ENCODE peak calls at places on chromosomes 11 and 22, in five cellular contexts. One of them, this sample, is unnamed.

GRCh38 chr11:116736763-116737162 is 36.0 kb downstream of the BUD13 start:
- DNase-seq in AG04449: no peak
- DNase-seq in lung: no peak
- DNase-seq in AG04450: no peak
- DNase-seq in cardiac fibroblast: no peak
- DNase-seq in this sample: no peak

GRCh38 chr11:113732092-113732491 is 26.0 kb upstream of the TMPRSS5 start:
- DNase-seq in AG04450: no peak
- DNase-seq in AG04449: no peak
- DNase-seq in lung: no peak
- DNase-seq in cardiac fibroblast: no peak
- DNase-seq in this sample: no peak

GRCh38 chr11:94546886-94547285 is 3.2 kb downstream of the FUT4 start:
- DNase-seq in lung: no peak
- DNase-seq in AG04449: no peak
- DNase-seq in AG04450: no peak
- DNase-seq in cardiac fibroblast: no peak
- DNase-seq in this sample: no peak

GRCh38 chr22:48960981-48961655 is 866.6 kb downstream of the BRD1 start:
- DNase-seq in AG04450: no peak
- DNase-seq in lung: peak
- DNase-seq in AG04449: no peak
- DNase-seq in cardiac fibroblast: peak
- DNase-seq in this sample: no peak

GRCh38 chr11:72947229-72947628 is 133.0 kb downstream of the ATG16L2 start:
- DNase-seq in cardiac fibroblast: no peak
- DNase-seq in AG04450: no peak
- DNase-seq in lung: no peak
- DNase-seq in AG04449: no peak
- DNase-seq in this sample: no peak

GRCh38 chr11:36509694-36510566 is at the start of gene TRAF6:
- DNase-seq in AG04449: no peak
- DNase-seq in lung: peak
- DNase-seq in cardiac fibroblast: peak
- DNase-seq in AG04450: peak
- DNase-seq in this sample: no peak

GRCh38 chr11:92249156-92249753 is 24.6 kb downstream of the FAT3 start:
- DNase-seq in AG04449: no peak
- DNase-seq in AG04450: no peak
- DNase-seq in cardiac fibroblast: no peak
- DNase-seq in lung: no peak
- DNase-seq in this sample: no peak

GRCh38 chr11:68036717-68037239 is 2.0 kb upstream of the TCIRG1 start:
- DNase-seq in lung: peak
- DNase-seq in cardiac fibroblast: no peak
- DNase-seq in AG04449: no peak
- DNase-seq in AG04450: no peak
- DNase-seq in this sample: no peak

GRCh38 chr11:114738954-114739353 is 60.6 kb downstream of the NXPE2 start:
- DNase-seq in lung: no peak
- DNase-seq in cardiac fibroblast: peak
- DNase-seq in AG04449: no peak
- DNase-seq in AG04450: peak
- DNase-seq in this sample: no peak

GRCh38 chr11:132037961-132038360 is 667.5 kb downstream of the NTM start:
- DNase-seq in cardiac fibroblast: no peak
- DNase-seq in AG04450: no peak
- DNase-seq in lung: no peak
- DNase-seq in AG04449: no peak
- DNase-seq in this sample: no peak

GRCh38 chr11:31141804-31142203 is 227.7 kb downstream of the DCDC1 start:
- DNase-seq in AG04449: no peak
- DNase-seq in AG04450: no peak
- DNase-seq in lung: no peak
- DNase-seq in cardiac fibroblast: no peak
- DNase-seq in this sample: no peak

GRCh38 chr22:29674121-29674520 is 45.7 kb upstream of the CABP7 start:
- DNase-seq in lung: no peak
- DNase-seq in AG04449: no peak
- DNase-seq in cardiac fibroblast: no peak
- DNase-seq in AG04450: no peak
- DNase-seq in this sample: no peak

DNA sequence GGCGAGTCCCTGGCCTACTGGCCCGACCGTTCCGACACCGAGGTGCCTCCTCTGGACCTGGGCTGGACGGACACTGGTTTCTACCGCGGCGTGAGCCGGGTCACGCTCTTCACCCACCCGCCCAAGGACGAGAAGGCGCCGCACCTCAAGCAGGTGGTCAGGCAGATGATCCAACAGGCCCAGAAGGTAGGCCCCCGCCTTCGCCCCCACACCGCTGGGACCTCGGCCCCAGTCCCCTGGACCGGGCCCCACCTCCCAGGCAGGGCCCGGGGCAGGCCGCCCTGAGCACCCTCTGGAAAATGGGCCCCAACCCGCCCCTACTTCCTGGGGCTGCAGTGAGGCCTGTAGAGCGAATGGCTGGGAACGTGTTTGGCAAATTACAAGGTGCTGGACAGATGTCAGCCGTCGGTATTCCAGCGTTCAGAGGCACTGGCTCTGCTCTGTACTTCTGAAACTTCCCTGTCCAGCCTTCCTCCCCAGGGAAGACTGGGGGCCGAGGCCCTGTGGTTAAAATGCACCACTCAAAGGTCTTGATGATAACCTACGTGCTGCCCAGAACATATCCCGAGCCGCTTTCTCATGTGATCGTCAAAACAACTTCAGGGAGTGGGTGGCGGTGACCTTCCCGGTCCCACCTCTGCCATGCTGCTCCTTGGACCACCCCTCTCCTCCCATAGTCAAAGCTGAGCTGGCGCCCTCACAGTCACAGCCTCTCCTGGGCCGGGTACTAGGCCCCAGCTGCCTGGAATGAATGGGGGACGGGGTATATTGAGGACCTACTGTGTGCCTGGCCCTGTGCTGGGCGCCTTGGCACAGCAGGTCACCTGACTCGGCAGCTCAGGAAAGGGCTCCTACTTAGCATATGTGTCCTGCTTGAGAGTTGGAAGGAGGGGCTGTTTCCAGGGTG is 845 bp downstream of the FAM83F start:
- DNase-seq in lung: no peak
- DNase-seq in AG04449: no peak
- DNase-seq in AG04450: no peak
- DNase-seq in cardiac fibroblast: no peak
- DNase-seq in this sample: no peak
- H3K4me3 ChIP-seq in lung: no peak
- H3K4me3 ChIP-seq in AG04449: no peak
- H3K4me3 ChIP-seq in AG04450: no peak
- H3K4me3 ChIP-seq in cardiac fibroblast: no peak
- H3K4me3 ChIP-seq in this sample: no peak

DNA sequence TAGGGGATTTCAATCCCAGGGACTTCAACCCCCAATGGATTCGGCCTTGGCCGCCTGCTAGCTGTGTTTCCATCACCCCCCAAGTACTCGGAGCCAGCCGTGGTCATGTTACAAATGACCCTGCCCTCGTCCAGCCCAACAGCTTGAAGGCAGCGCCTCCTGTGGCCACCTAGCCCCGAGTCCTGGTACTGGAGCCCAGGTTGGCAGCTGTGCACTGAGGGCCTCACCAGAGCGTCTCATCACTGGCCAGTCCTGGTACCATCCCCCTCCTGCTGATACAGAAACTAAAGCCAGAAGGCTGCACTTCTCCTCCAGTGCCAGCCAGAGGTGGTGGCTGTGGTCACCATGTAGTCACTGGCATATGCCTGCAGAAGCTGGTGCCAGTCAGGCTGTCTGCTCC is 44.9 kb upstream of the FADD start:
- DNase-seq in AG04449: no peak
- DNase-seq in AG04450: no peak
- DNase-seq in lung: no peak
- DNase-seq in cardiac fibroblast: peak
- DNase-seq in this sample: no peak
- TF ChIP-seq CTCF in AG04449: peak
- TF ChIP-seq CTCF in AG04450: peak
- TF ChIP-seq CTCF in lung: no peak
- TF ChIP-seq CTCF in cardiac fibroblast: peak
- TF ChIP-seq CTCF in this sample: peak

DNA sequence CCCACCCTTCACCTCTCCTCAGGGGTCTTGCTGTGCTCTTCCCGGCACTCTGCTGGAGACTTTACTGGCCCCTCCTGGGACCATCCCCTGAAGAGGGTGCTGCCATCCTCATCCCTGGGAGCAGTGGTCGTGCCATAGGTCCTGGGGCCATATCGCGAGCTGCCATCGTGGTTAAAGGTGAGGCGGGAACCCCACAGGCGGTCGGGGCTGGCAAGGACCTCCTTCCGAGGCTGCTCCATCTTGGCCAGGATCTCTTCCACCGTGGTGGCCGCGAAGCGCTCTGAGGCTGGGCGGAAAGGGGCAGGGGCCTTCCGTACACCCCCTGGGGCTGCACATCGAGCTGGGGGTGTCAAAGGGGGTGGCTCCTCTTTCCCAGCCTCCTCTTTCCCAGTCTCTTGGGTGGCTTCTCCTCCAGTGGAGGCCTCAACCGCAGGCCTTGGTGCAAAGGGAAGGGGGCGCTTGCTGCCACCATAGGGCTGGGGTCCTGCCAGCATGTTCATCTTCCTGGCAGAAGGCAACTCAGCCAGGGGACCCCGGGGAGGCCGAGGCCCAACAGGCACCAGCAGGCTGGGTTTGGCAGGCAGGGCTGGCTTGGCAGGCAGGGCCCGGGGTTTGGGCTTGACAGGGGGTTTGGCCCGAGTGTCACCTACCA is 4.6 kb downstream of the TNKS1BP1 start:
- DNase-seq in AG04449: no peak
- DNase-seq in AG04450: no peak
- DNase-seq in cardiac fibroblast: no peak
- DNase-seq in lung: no peak
- DNase-seq in this sample: no peak
- H3K4me3 ChIP-seq in AG04449: no peak
- H3K4me3 ChIP-seq in AG04450: no peak
- H3K4me3 ChIP-seq in cardiac fibroblast: no peak
- H3K4me3 ChIP-seq in lung: no peak
- H3K4me3 ChIP-seq in this sample: no peak

DNA sequence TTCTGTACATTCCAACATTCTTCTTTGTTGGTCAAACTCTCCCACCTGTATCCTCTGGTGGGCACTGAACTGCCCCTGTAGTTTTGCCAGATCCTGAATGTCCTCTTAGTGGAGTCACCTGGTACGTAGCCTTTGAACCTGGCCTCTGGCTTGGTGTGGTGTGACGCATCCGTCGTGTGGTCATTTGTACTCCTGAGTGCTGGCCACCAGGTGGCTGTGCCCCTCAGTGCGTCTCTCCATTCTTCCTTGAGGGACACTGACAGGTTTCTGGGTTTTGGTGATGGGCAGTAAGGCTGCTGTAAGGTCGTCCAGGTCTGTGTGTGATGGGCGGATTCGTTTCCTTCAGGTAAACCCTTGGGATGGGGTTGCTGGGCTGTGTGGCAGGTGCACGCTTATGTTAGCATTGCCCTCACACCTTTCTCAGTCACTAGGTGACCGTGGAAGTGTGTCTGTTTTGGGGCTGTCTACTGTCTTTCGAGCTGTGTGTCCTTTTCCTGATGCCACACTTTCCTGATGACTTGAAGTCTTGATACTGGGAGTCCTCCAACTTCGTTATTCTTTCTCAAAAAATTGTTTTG is 13.6 kb upstream of the RANBP1 start:
- DNase-seq in lung: no peak
- DNase-seq in AG04449: no peak
- DNase-seq in cardiac fibroblast: no peak
- DNase-seq in AG04450: no peak
- DNase-seq in this sample: no peak
- TF ChIP-seq CTCF in lung: no peak
- TF ChIP-seq CTCF in AG04449: no peak
- TF ChIP-seq CTCF in cardiac fibroblast: no peak
- TF ChIP-seq CTCF in AG04450: peak
- TF ChIP-seq CTCF in this sample: no peak

DNA sequence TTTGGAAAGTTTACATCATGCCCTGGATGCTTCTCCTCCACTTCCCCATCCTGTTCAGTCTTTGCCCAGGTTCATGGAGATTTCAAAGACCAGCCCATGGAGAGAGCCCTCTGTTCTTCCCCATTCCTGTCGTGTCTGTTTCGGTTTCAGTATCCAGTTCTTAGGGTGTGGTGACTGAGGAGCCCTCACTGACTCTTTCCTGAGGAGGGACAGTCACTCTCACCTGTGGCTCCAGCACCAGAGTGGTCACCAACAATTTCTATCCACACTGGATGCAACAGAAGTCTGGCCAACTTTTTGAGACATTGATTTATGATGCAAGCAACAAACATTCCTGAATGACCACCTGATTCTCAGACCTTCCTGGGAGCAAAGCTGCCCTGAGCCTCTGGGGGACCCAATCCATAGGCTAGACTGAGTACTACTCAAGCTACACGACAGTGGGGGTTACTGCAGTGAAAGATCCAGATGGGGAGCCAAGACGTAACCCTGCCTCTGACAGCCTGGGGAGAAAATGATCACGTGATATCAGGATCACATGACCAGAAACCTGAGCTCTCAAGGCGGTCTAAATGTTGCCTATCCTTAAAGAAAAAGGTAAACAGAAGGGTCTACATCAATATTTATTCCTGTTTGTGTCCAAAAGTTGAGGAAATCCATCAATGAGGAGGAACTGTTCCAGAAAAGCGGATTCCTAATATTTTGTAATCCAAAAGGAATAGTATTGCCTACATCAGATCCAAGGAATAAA is 76.2 kb upstream of the VPREB1 start:
- DNase-seq in AG04450: peak
- DNase-seq in cardiac fibroblast: peak
- DNase-seq in AG04449: no peak
- DNase-seq in lung: no peak
- DNase-seq in this sample: no peak
- H3K4me3 ChIP-seq in AG04450: peak
- H3K4me3 ChIP-seq in cardiac fibroblast: no peak
- H3K4me3 ChIP-seq in AG04449: peak
- H3K4me3 ChIP-seq in lung: no peak
- H3K4me3 ChIP-seq in this sample: no peak

This sample was measured in BJ.